ENCODE peak calls at places on chromosome 20, in four cellular contexts. D, H, C and T are unnamed samples.

GRCh38 chr20:588932-589672 is 21.0 kb downstream of the TCF15 start:
- DNase-seq in D (no peak), H (no peak), C (no peak), T (no peak)

GRCh38 chr20:37808752-37809070 is 94.2 kb upstream of the VSTM2L start:
- DNase-seq in D (no peak), H (no peak), C (no peak), T (no peak)

GRCh38 chr20:48283470-48284110 is 498.3 kb upstream of the SULF2 start:
- DNase-seq in D (no peak), H (no peak), C (no peak), T (peak)

GRCh38 chr20:34262488-34263288 is 21.5 kb downstream of the ASIP start:
- DNase-seq in D (no peak), H (no peak), C (no peak), T (no peak)

GRCh38 chr20:50187403-50188051 is 3.1 kb upstream of the CEBPB start:
- DNase-seq in D (no peak), H (no peak), C (no peak), T (no peak)

GRCh38 chr20:35616465-35617396 is 1.1 kb downstream of the SPAG4 start:
- DNase-seq in D (peak), H (peak), C (peak), T (peak)

GRCh38 chr20:48725589-48725991 is 102.2 kb downstream of the PREX1 start:
- DNase-seq in D (no peak), H (no peak), C (no peak), T (no peak)

GRCh38 chr20:62785381-62785780 is 10.9 kb upstream of the MRGBP start:
- DNase-seq in D (no peak), H (no peak), C (no peak), T (no peak)

GRCh38 chr20:32387262-32387661 is 29.1 kb downstream of the ASXL1 start:
- DNase-seq in D (no peak), H (peak), C (no peak), T (no peak)

GRCh38 chr20:63828545-63828944 is 2.5 kb downstream of the ZBTB46 start:
- DNase-seq in D (no peak), H (no peak), C (no peak), T (no peak)

GRCh38 chr20:13279171-13279570 is 58.1 kb downstream of the ISM1 start:
- DNase-seq in D (no peak), H (no peak), C (no peak), T (no peak)

GRCh38 chr20:47317127-47317895 is 39.2 kb downstream of the ZMYND8 start:
- DNase-seq in D (peak), H (no peak), C (no peak), T (peak)

GRCh38 chr20:13995841-13996240 is 525 bp downstream of the MACROD2 start:
- DNase-seq in D (peak), H (no peak), C (peak), T (no peak)

GRCh38 chr20:56208121-56208520 is 40.4 kb upstream of the MC3R start:
- DNase-seq in D (no peak), H (no peak), C (no peak), T (no peak)

GRCh38 chr20:39799366-39799965 is 837.3 kb downstream of the DHX35 start:
- DNase-seq in D (no peak), H (no peak), C (no peak), T (no peak)

GRCh38 chr20:43985608-43986316 is 71.1 kb downstream of the TOX2 start:
- DNase-seq in D (no peak), H (no peak), C (no peak), T (no peak)